ENCODE peak calls at places on chromosomes 7 and 10, in five cellular contexts. A is A172; T is SHP77 treated with DMSO at 0.1 percent for 48 hours; O is T1000; N is activated naive CD4-positive, alpha-beta T cell treated with anti-CD3 and anti-CD28 coated beads for 36 hours. R is an unnamed sample.

GRCh38 chr10:98212204-98212603 is 55.8 kb downstream of the LOXL4 start:
- DNase-seq in A (no peak), O (no peak), N (no peak), T (no peak), R (peak)

GRCh38 chr7:101772508-101773306 is 44.7 kb upstream of the CUX1 start:
- DNase-seq in N (no peak), T (no peak), O (no peak), A (no peak), R (no peak)

GRCh38 chr7:94239661-94240234 is 154.9 kb upstream of the COL1A2 start:
- DNase-seq in O (no peak), N (no peak), T (no peak), A (no peak), R (no peak)

GRCh38 chr10:78964274-78964951 is 104.4 kb upstream of the ZMIZ1 start:
- DNase-seq in O (no peak), T (no peak), A (no peak), N (no peak), R (no peak)

GRCh38 chr7:114047889-114048288 is 129.1 kb upstream of the PPP1R3A start:
- DNase-seq in T (no peak), A (peak), O (no peak), N (no peak), R (no peak)

GRCh38 chr10:132850246-132850645 is 64.3 kb upstream of the NKX6-2 start:
- DNase-seq in T (no peak), N (no peak), O (no peak), A (no peak), R (no peak)

GRCh38 chr10:70991140-70992124 is 103.1 kb upstream of the PCBD1 start:
- DNase-seq in N (no peak), O (no peak), T (no peak), A (no peak), R (no peak)

GRCh38 chr10:63763744-63764143 is 242.5 kb downstream of the REEP3 start:
- DNase-seq in A (no peak), T (no peak), O (no peak), N (no peak), R (peak)

GRCh38 chr7:34104992-34105391 is 199.7 kb downstream of the BMPER start:
- DNase-seq in T (no peak), N (no peak), O (no peak), A (no peak), R (no peak)

GRCh38 chr7:112905413-112905812 is 115.2 kb upstream of the TMEM168 start:
- DNase-seq in A (no peak), T (no peak), N (no peak), O (no peak), R (no peak)

GRCh38 chr10:1534820-1535219 is 202.5 kb downstream of the ADARB2 start:
- DNase-seq in N (no peak), A (no peak), O (no peak), T (no peak), R (no peak)

GRCh38 chr7:117012284-117013174 is 59.2 kb downstream of the ST7 start:
- DNase-seq in N (peak), A (no peak), T (peak), O (no peak), R (peak)

GRCh38 chr7:98210513-98211220 is 572 bp upstream of the BHLHA15 start:
- DNase-seq in N (no peak), A (no peak), T (no peak), O (no peak), R (no peak)

GRCh38 chr10:62618576-62619408 is 185.7 kb upstream of the ADO start:
- DNase-seq in N (no peak), O (peak), A (peak), T (no peak), R (peak)

GRCh38 chr10:19629559-19629958 is 186.7 kb upstream of the PLXDC2 start:
- DNase-seq in T (no peak), O (no peak), A (no peak), N (no peak), R (no peak)

GRCh38 chr10:98748298-98748697 is 301.6 kb upstream of the HPS1 start:
- DNase-seq in O (no peak), A (peak), N (peak), T (peak), R (peak)

GRCh38 chr7:114508096-114508495 is 93.5 kb downstream of the FOXP2 start:
- DNase-seq in N (no peak), A (no peak), O (no peak), T (no peak), R (no peak)

GRCh38 chr7:80830000-80830399 is 88.9 kb downstream of the SEMA3C start:
- DNase-seq in A (no peak), N (no peak), T (no peak), O (no peak), R (no peak)

GRCh38 chr7:96982586-96982985 is 22.8 kb upstream of the DLX6 start:
- DNase-seq in T (no peak), N (no peak), O (no peak), A (no peak), R (peak)

GRCh38 chr7:129037585-129037984 is 17.3 kb downstream of the TNPO3 start:
- DNase-seq in A (no peak), N (no peak), T (no peak), O (no peak), R (no peak)

GRCh38 chr7:30057741-30058140 is 29.5 kb downstream of the PLEKHA8 start:
- DNase-seq in T (no peak), A (no peak), N (no peak), O (no peak), R (peak)